ENCODE peak calls at places on chromosomes 11 and 22, in five cellular contexts. One of them, this sample, is unnamed.

GRCh38 chr11:6667733-6668374 is 12.2 kb upstream of the DCHS1 start:
- DNase-seq in head of caudate nucleus: no peak
- DNase-seq in fibroblast of the aortic adventitia: peak; percentile 57
- DNase-seq in NCI-H1436: no peak
- DNase-seq in tibial artery: no peak
- DNase-seq in this sample: no peak

GRCh38 chr11:42768576-42768975 is 543.2 kb upstream of the API5 start:
- DNase-seq in head of caudate nucleus: no peak
- DNase-seq in fibroblast of the aortic adventitia: no peak
- DNase-seq in NCI-H1436: no peak
- DNase-seq in tibial artery: no peak
- DNase-seq in this sample: no peak

GRCh38 chr11:13837286-13837685 is 125.2 kb upstream of the SPON1 start:
- DNase-seq in head of caudate nucleus: no peak
- DNase-seq in fibroblast of the aortic adventitia: peak; percentile 26
- DNase-seq in NCI-H1436: no peak
- DNase-seq in tibial artery: no peak
- DNase-seq in this sample: no peak

GRCh38 chr11:107493117-107493516 is 35.5 kb upstream of the CWF19L2 start:
- DNase-seq in head of caudate nucleus: no peak
- DNase-seq in fibroblast of the aortic adventitia: peak; percentile 49
- DNase-seq in NCI-H1436: no peak
- DNase-seq in tibial artery: no peak
- DNase-seq in this sample: no peak

GRCh38 chr11:123072279-123072678 is 10.3 kb upstream of the HSPA8 start:
- DNase-seq in head of caudate nucleus: no peak
- DNase-seq in fibroblast of the aortic adventitia: no peak
- DNase-seq in NCI-H1436: peak; percentile 18
- DNase-seq in tibial artery: no peak
- DNase-seq in this sample: peak; percentile 49

GRCh38 chr22:35317680-35318290 is 18.1 kb downstream of the TOM1 start:
- DNase-seq in head of caudate nucleus: no peak
- DNase-seq in fibroblast of the aortic adventitia: no peak
- DNase-seq in NCI-H1436: no peak
- DNase-seq in tibial artery: peak; percentile 58
- DNase-seq in this sample: no peak

GRCh38 chr22:25795437-25795836 is 53.4 kb downstream of the MYO18B start:
- DNase-seq in head of caudate nucleus: no peak
- DNase-seq in fibroblast of the aortic adventitia: no peak
- DNase-seq in NCI-H1436: no peak
- DNase-seq in tibial artery: no peak
- DNase-seq in this sample: no peak

GRCh38 chr11:88293931-88294330 is 43.6 kb downstream of the CTSC start:
- DNase-seq in head of caudate nucleus: no peak
- DNase-seq in fibroblast of the aortic adventitia: no peak
- DNase-seq in NCI-H1436: no peak
- DNase-seq in tibial artery: no peak
- DNase-seq in this sample: no peak

GRCh38 chr11:7563269-7563668 is 49.5 kb downstream of the PPFIBP2 start:
- DNase-seq in head of caudate nucleus: no peak
- DNase-seq in fibroblast of the aortic adventitia: peak; percentile 24
- DNase-seq in NCI-H1436: no peak
- DNase-seq in tibial artery: no peak
- DNase-seq in this sample: no peak

GRCh38 chr11:20367313-20367948 is 3.9 kb downstream of the HTATIP2 start:
- DNase-seq in head of caudate nucleus: peak; percentile 85
- DNase-seq in fibroblast of the aortic adventitia: peak; percentile 85
- DNase-seq in NCI-H1436: no peak
- DNase-seq in tibial artery: peak; percentile 76
- DNase-seq in this sample: no peak

GRCh38 chr22:26075233-26075632 is 94.0 kb upstream of the SEZ6L start:
- DNase-seq in head of caudate nucleus: no peak
- DNase-seq in fibroblast of the aortic adventitia: no peak
- DNase-seq in NCI-H1436: no peak
- DNase-seq in tibial artery: no peak
- DNase-seq in this sample: no peak

GRCh38 chr11:120432056-120433018 is 79.2 kb upstream of the GRIK4 start:
- DNase-seq in head of caudate nucleus: no peak
- DNase-seq in fibroblast of the aortic adventitia: peak; percentile 99
- DNase-seq in NCI-H1436: no peak
- DNase-seq in tibial artery: no peak
- DNase-seq in this sample: no peak

GRCh38 chr11:121521145-121522042 is 68.6 kb upstream of the SORL1-AS1 start:
- DNase-seq in head of caudate nucleus: no peak
- DNase-seq in fibroblast of the aortic adventitia: peak; percentile 6
- DNase-seq in NCI-H1436: no peak
- DNase-seq in tibial artery: no peak
- DNase-seq in this sample: no peak

GRCh38 chr22:47174096-47174495 is 411.6 kb downstream of the TBC1D22A start:
- DNase-seq in head of caudate nucleus: no peak
- DNase-seq in fibroblast of the aortic adventitia: no peak
- DNase-seq in NCI-H1436: no peak
- DNase-seq in tibial artery: no peak
- DNase-seq in this sample: no peak

GRCh38 chr11:73213196-73214143 is 4.6 kb upstream of the P2RY2 start:
- DNase-seq in head of caudate nucleus: no peak
- DNase-seq in fibroblast of the aortic adventitia: no peak
- DNase-seq in NCI-H1436: no peak
- DNase-seq in tibial artery: peak; percentile 60
- DNase-seq in this sample: no peak

GRCh38 chr11:70502677-70503076 is 104.3 kb downstream of the CTTN start:
- DNase-seq in head of caudate nucleus: no peak
- DNase-seq in fibroblast of the aortic adventitia: no peak
- DNase-seq in NCI-H1436: peak; percentile 42
- DNase-seq in tibial artery: no peak
- DNase-seq in this sample: no peak

GRCh38 chr22:43891360-43892182 is at the start of gene PNPLA5:
- DNase-seq in head of caudate nucleus: peak; percentile 75
- DNase-seq in fibroblast of the aortic adventitia: no peak
- DNase-seq in NCI-H1436: no peak
- DNase-seq in tibial artery: no peak
- DNase-seq in this sample: no peak

GRCh38 chr11:13354335-13354734 is 76.7 kb downstream of the BMAL1 start:
- DNase-seq in head of caudate nucleus: no peak
- DNase-seq in fibroblast of the aortic adventitia: no peak
- DNase-seq in NCI-H1436: no peak
- DNase-seq in tibial artery: no peak
- DNase-seq in this sample: no peak

GRCh38 chr11:62923634-62924411 is 2.7 kb upstream of the CHRM1 start:
- DNase-seq in head of caudate nucleus: peak; percentile 82
- DNase-seq in fibroblast of the aortic adventitia: no peak
- DNase-seq in NCI-H1436: no peak
- DNase-seq in tibial artery: no peak
- DNase-seq in this sample: no peak

GRCh38 chr22:37202706-37203105 is 9.6 kb downstream of the SSTR3 start:
- DNase-seq in head of caudate nucleus: no peak
- DNase-seq in fibroblast of the aortic adventitia: no peak
- DNase-seq in NCI-H1436: no peak
- DNase-seq in tibial artery: peak; percentile 60
- DNase-seq in this sample: no peak

GRCh38 chr11:808427-809286 is 1.1 kb upstream of the RPLP2 start:
- DNase-seq in head of caudate nucleus: no peak
- DNase-seq in fibroblast of the aortic adventitia: no peak
- DNase-seq in NCI-H1436: no peak
- DNase-seq in tibial artery: no peak
- DNase-seq in this sample: no peak

GRCh38 chr22:39299829-39300178 is 19.6 kb downstream of the RPL3 start:
- DNase-seq in head of caudate nucleus: no peak
- DNase-seq in fibroblast of the aortic adventitia: no peak
- DNase-seq in NCI-H1436: no peak
- DNase-seq in tibial artery: no peak
- DNase-seq in this sample: no peak

This sample was measured in left colon.